ENCODE peak calls at places on chromosomes 11 and 22, in seven cellular contexts. O, A, Y, U, R, Z and D are unnamed samples.

GRCh38 chr11:73977856-73978519 is 4.7 kb downstream of the UCP2 start:
- DNase-seq in O (no peak), A (no peak), Y (no peak), U (no peak), R (no peak), Z (no peak), D (no peak)

GRCh38 chr11:133531971-133532651 is at the start of gene OPCML:
- DNase-seq in O (no peak), A (no peak), Y (peak; percentile 60), U (no peak), R (no peak), Z (no peak), D (peak; percentile 64)

GRCh38 chr11:64716471-64717267 is 6.3 kb downstream of the NRXN2 start:
- DNase-seq in O (no peak), A (no peak), Y (no peak), U (no peak), R (no peak), Z (no peak), D (no peak)

GRCh38 chr11:105202844-105203548 is 63.4 kb upstream of the CARD18 start:
- DNase-seq in O (peak; percentile 90), A (peak; percentile 20), Y (no peak), U (no peak), R (peak; percentile 17), Z (no peak), D (no peak)

GRCh38 chr11:2929511-2929879 is 275 bp upstream of the PHLDA2 start:
- DNase-seq in O (peak; percentile 91), A (peak; percentile 70), Y (no peak), U (peak; percentile 71), R (peak; percentile 61), Z (no peak), D (no peak)

GRCh38 chr11:19241260-19242183 is 777 bp upstream of the E2F8 start:
- DNase-seq in O (peak; percentile 28), A (no peak), Y (peak; percentile 79), U (peak; percentile 33), R (peak; percentile 71), Z (peak; percentile 90), D (peak; percentile 69)

GRCh38 chr11:45852018-45852711 is 4.9 kb downstream of the CRY2 start:
- DNase-seq in O (no peak), A (no peak), Y (no peak), U (no peak), R (no peak), Z (peak; percentile 30), D (peak; percentile 66)

GRCh38 chr22:18927573-18927972 is 8.5 kb downstream of the PRODH start:
- DNase-seq in O (no peak), A (no peak), Y (no peak), U (no peak), R (no peak), Z (no peak), D (no peak)

GRCh38 chr11:76203937-76204336 is 2.4 kb downstream of the WNT11 start:
- DNase-seq in O (no peak), A (no peak), Y (no peak), U (no peak), R (no peak), Z (no peak), D (no peak)

GRCh38 chr11:59281177-59281576 is 68.5 kb upstream of the MPEG1 start:
- DNase-seq in O (no peak), A (no peak), Y (no peak), U (no peak), R (no peak), Z (no peak), D (no peak)

GRCh38 chr22:37243402-37244113 is 511 bp downstream of the RAC2 start:
- DNase-seq in O (no peak), A (no peak), Y (no peak), U (no peak), R (no peak), Z (no peak), D (no peak)

GRCh38 chr22:49769691-49770315 is 57.9 kb downstream of the BRD1 start:
- DNase-seq in O (no peak), A (no peak), Y (peak; percentile 37), U (no peak), R (no peak), Z (no peak), D (no peak)

GRCh38 chr11:120841074-120841473 is 182.8 kb upstream of the TBCEL start:
- DNase-seq in O (no peak), A (no peak), Y (no peak), U (no peak), R (no peak), Z (no peak), D (no peak)

GRCh38 chr11:130054966-130055365 is 14.7 kb upstream of the APLP2 start:
- DNase-seq in O (no peak), A (no peak), Y (no peak), U (no peak), R (no peak), Z (no peak), D (no peak)